ENCODE peak calls at places on chromosomes 7 and 10, in ten cellular contexts. U is mesendoderm, O is A549, Q is IMR-90, R is GM23248, Y is mammary epithelial cell, K is fibroblast of lung, T is PC-9, F is HCT116, Z is Karpas-422. L is an unnamed sample.

GRCh38 chr7:80851896-80852476 is 66.9 kb downstream of the SEMA3C start:
- DNase-seq in U (no peak), F (no peak), O (no peak), Z (no peak), R (peak; percentile 66), Y (peak; percentile 57), T (peak; percentile 71), K (peak; percentile 78), Q (peak; percentile 83), L (no peak)

GRCh38 chr10:63054889-63055606 is 78.1 kb upstream of the NRBF2 start:
- DNase-seq in Z (no peak), F (no peak), K (peak; percentile 19), O (no peak), U (no peak), R (peak; percentile 35), Y (peak; percentile 43), Q (no peak), T (no peak), L (no peak)

GRCh38 chr7:2637066-2637471 is 5.3 kb downstream of the TTYH3 start:
- DNase-seq in Z (no peak), K (no peak), Y (no peak), T (no peak), R (no peak), U (no peak), F (no peak), Q (no peak), O (no peak), L (no peak)

GRCh38 chr10:16611037-16611436 is 89.4 kb upstream of the C1QL3 start:
- DNase-seq in Y (no peak), U (no peak), O (no peak), F (no peak), Q (no peak), K (peak; percentile 10), T (no peak), Z (no peak), R (no peak), L (no peak)

GRCh38 chr7:30285067-30285530 is 702 bp downstream of the ZNRF2 start:
- DNase-seq in R (peak; percentile 71), F (no peak), U (peak; percentile 44), O (no peak), Q (peak; percentile 8), T (no peak), Y (no peak), K (peak; percentile 40), Z (peak; percentile 78), L (peak; percentile 71)

GRCh38 chr7:38463277-38464224 is 167.6 kb downstream of the AMPH start:
- DNase-seq in Z (peak; percentile 34), Q (peak; percentile 77), F (no peak), T (no peak), O (no peak), K (peak; percentile 63), U (no peak), Y (peak; percentile 19), R (peak; percentile 66), L (no peak)

GRCh38 chr10:110481948-110482347 is 15.8 kb upstream of the DUSP5 start:
- DNase-seq in Z (no peak), Y (no peak), K (peak; percentile 40), O (no peak), U (no peak), Q (no peak), T (peak; percentile 48), F (no peak), R (peak; percentile 48), L (no peak)

GRCh38 chr7:157715938-157716280 is 379.1 kb downstream of the DNAJB6 start:
- DNase-seq in Y (no peak), T (no peak), R (no peak), K (no peak), O (no peak), U (no peak), Z (no peak), Q (no peak), F (no peak), L (no peak)

GRCh38 chr10:91123246-91123645 is 97.2 kb upstream of the PCGF5 start:
- DNase-seq in Q (no peak), K (no peak), T (no peak), U (no peak), O (no peak), Y (no peak), F (no peak), Z (no peak), R (no peak), L (no peak)

GRCh38 chr7:39880556-39880955 is 69.5 kb upstream of the CDK13 start:
- DNase-seq in Y (peak; percentile 13), O (no peak), Q (peak; percentile 31), U (no peak), R (peak; percentile 70), T (no peak), K (no peak), F (no peak), Z (no peak), L (no peak)

GRCh38 chr10:21292763-21293517 is 232.5 kb downstream of the SKIDA1 start:
- DNase-seq in Y (peak; percentile 93), Q (peak; percentile 98), F (peak; percentile 95), T (peak; percentile 87), K (peak; percentile 99), O (peak; percentile 89), R (peak; percentile 97), U (peak; percentile 98), Z (no peak), L (no peak)

GRCh38 chr10:89086801-89087513 is 96.4 kb downstream of the FAS start:
- DNase-seq in Y (no peak), K (peak; percentile 33), U (peak; percentile 44), T (no peak), Q (peak; percentile 82), O (no peak), F (no peak), R (peak; percentile 99), Z (no peak), L (peak; percentile 2)

GRCh38 chr10:125316436-125316835 is 156.1 kb upstream of the CTBP2 start:
- DNase-seq in Z (no peak), O (no peak), K (peak; percentile 9), U (peak; percentile 51), F (no peak), T (no peak), Y (peak; percentile 12), Q (no peak), R (no peak), L (no peak)

GRCh38 chr7:107179326-107180163 is 10.7 kb downstream of the HBP1 start:
- DNase-seq in R (peak; percentile 46), F (peak; percentile 51), O (peak; percentile 27), Q (peak; percentile 43), T (peak; percentile 53), Z (no peak), K (peak; percentile 65), Y (peak; percentile 83), U (no peak), L (no peak)

GRCh38 chr7:43072530-43072929 is 39.9 kb upstream of the HECW1 start:
- DNase-seq in R (no peak), T (no peak), U (no peak), Q (no peak), Y (no peak), K (peak; percentile 9), Z (no peak), F (no peak), O (no peak), L (peak; percentile 84)
- H3K4me3 ChIP-seq in R (no peak overlapping the region), T (no peak overlapping the region), U (no peak overlapping the region), Q (no peak overlapping the region), Y (no peak overlapping the region), K (no peak overlapping the region), Z (no peak overlapping the region), F (no peak overlapping the region), O (no peak overlapping the region), L (peak overlapping the region; percentile 44)

DNA sequence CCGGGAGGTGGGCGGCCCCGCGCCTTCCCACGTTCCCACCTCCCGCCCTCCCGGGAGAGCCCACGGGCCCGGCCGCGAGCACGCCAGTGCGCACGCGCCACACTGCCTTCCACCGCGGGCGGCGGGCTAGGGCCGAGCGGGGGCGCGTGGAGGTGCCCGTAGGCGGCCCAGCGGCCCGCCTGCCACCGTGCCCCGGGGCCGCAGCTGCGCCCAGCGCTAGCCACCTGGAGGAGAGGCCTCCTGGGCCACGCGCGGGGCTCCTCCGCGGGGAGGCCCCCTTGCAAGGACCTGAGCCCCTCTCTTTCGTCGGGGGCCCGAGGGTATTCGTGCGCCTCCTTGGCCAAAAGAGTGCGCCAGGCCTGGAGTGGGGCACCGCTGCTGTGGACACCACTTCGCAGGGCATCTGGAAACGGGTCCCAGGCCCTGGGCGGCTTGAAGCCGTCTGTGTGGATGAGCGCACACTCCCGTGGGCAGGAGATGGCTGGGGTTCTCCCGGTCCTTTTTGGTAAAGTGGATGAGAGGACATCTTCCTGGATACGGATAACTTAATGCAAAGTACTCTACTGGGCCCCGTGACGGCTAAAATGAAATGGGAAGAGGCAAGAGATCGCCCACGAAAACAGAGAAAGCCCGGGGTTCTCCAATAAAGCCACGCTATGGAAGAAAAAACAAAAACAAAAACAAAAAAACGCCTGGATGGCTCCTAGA is 9.0 kb upstream of the EBF3 start:
- DNase-seq in O (no peak), R (no peak), K (no peak), F (no peak), Z (no peak), T (no peak), U (no peak), Y (no peak), Q (no peak), L (no peak)
- H3K4me2 ChIP-seq in O (no peak overlapping the region), R (no peak overlapping the region), K (no peak overlapping the region), F (no peak overlapping the region), Z (no peak overlapping the region), T (no peak overlapping the region), U (peak overlapping the region; percentile 31), Y (no peak overlapping the region), Q (no peak overlapping the region), L (no peak overlapping the region)

GRCh38 chr7:22147113-22147512 is 201.4 kb upstream of the CDCA7L start:
- DNase-seq in K (no peak), T (no peak), O (no peak), F (no peak), U (no peak), Q (no peak), Z (no peak), R (peak; percentile 19), Y (no peak), L (no peak)
- H3K4me3 ChIP-seq in K (peak overlapping the region; percentile 60), T (no peak overlapping the region), O (no peak overlapping the region), F (no peak overlapping the region), U (no peak overlapping the region), Q (peak overlapping the region; percentile 46), Z (no peak overlapping the region), R (peak overlapping the region; percentile 41), Y (no peak overlapping the region), L (no peak overlapping the region)

GRCh38 chr7:135662373-135663114 is at the start of gene STMP1:
- DNase-seq in K (peak; percentile 94), R (peak; percentile 99), U (peak; percentile 97), Z (peak; percentile 98), T (peak; percentile 83), Q (peak; percentile 96), O (peak; percentile 88), Y (peak; percentile 89), F (peak; percentile 85), L (peak; percentile 94)

GRCh38 chr7:135666836-135667235 is 4.5 kb downstream of the STMP1 start:
- DNase-seq in R (no peak), T (no peak), K (no peak), Y (no peak), F (no peak), Z (no peak), U (no peak), O (no peak), Q (no peak), L (no peak)

GRCh38 chr7:135664046-135664589 is 1.8 kb downstream of the STMP1 start:
- DNase-seq in Y (peak; percentile 61), R (peak; percentile 76), T (no peak), Q (peak; percentile 72), F (no peak), O (no peak), K (peak; percentile 54), U (no peak), Z (no peak), L (no peak)

GRCh38 chr7:135665072-135665471 is 2.8 kb downstream of the STMP1 start:
- DNase-seq in T (no peak), U (no peak), K (no peak), O (no peak), F (no peak), Y (no peak), Q (no peak), R (no peak), Z (no peak), L (no peak)

GRCh38 chr7:135666156-135666555 is 3.8 kb downstream of the STMP1 start:
- DNase-seq in K (peak; percentile 49), F (no peak), U (no peak), Z (no peak), T (no peak), R (peak; percentile 58), Q (peak; percentile 16), O (no peak), Y (no peak), L (no peak)
- H3K4me2 ChIP-seq in K (no peak overlapping the region), F (no peak overlapping the region), U (no peak overlapping the region), Z (no peak overlapping the region), T (no peak overlapping the region), R (no peak overlapping the region), Q (no peak overlapping the region), O (no peak overlapping the region), Y (no peak overlapping the region), L (no peak overlapping the region)

L was measured in OCI-LY7.